ENCODE peak calls at places on chromosome 13, in six cellular contexts. One of them, this sample, is unnamed.

GRCh38 chr13:111919286-111919685 is 147.7 kb upstream of the SOX1 start:
- DNase-seq in heart right ventricle: no peak
- DNase-seq in dorsolateral prefrontal cortex: peak; percentile 17
- DNase-seq in Right ventricle myocardium inferior: no peak
- DNase-seq in CD8-positive, alpha-beta T cell: no peak
- DNase-seq in stimulated activated CD8-positive, alpha-beta memory T cell treated with anti-CD3 and anti-CD28 coated beads, Interleukin-4, amount 100 ng/mL, for 1 hour: no peak
- DNase-seq in this sample: no peak

GRCh38 chr13:53473397-53473796 is 444.8 kb downstream of the OLFM4 start:
- DNase-seq in stimulated activated CD8-positive, alpha-beta memory T cell treated with anti-CD3 and anti-CD28 coated beads, Interleukin-4, amount 100 ng/mL, for 1 hour: no peak
- DNase-seq in CD8-positive, alpha-beta T cell: no peak
- DNase-seq in heart right ventricle: no peak
- DNase-seq in Right ventricle myocardium inferior: no peak
- DNase-seq in dorsolateral prefrontal cortex: no peak
- DNase-seq in this sample: no peak

GRCh38 chr13:65600702-65601101 is 1629.4 kb downstream of the PCDH9 start:
- DNase-seq in heart right ventricle: no peak
- DNase-seq in stimulated activated CD8-positive, alpha-beta memory T cell treated with anti-CD3 and anti-CD28 coated beads, Interleukin-4, amount 100 ng/mL, for 1 hour: no peak
- DNase-seq in dorsolateral prefrontal cortex: no peak
- DNase-seq in Right ventricle myocardium inferior: no peak
- DNase-seq in CD8-positive, alpha-beta T cell: no peak
- DNase-seq in this sample: no peak

GRCh38 chr13:113915012-113915763 is 51.3 kb upstream of the GAS6 start:
- DNase-seq in stimulated activated CD8-positive, alpha-beta memory T cell treated with anti-CD3 and anti-CD28 coated beads, Interleukin-4, amount 100 ng/mL, for 1 hour: no peak
- DNase-seq in dorsolateral prefrontal cortex: no peak
- DNase-seq in CD8-positive, alpha-beta T cell: peak; percentile 21
- DNase-seq in Right ventricle myocardium inferior: peak; percentile 18
- DNase-seq in heart right ventricle: no peak
- DNase-seq in this sample: no peak

GRCh38 chr13:100525453-100526298 is 62.9 kb downstream of the GGACT start:
- DNase-seq in Right ventricle myocardium inferior: no peak
- DNase-seq in stimulated activated CD8-positive, alpha-beta memory T cell treated with anti-CD3 and anti-CD28 coated beads, Interleukin-4, amount 100 ng/mL, for 1 hour: no peak
- DNase-seq in heart right ventricle: no peak
- DNase-seq in dorsolateral prefrontal cortex: no peak
- DNase-seq in CD8-positive, alpha-beta T cell: peak; percentile 34
- DNase-seq in this sample: no peak

GRCh38 chr13:23570099-23570926 is at the start of gene TNFRSF19:
- DNase-seq in heart right ventricle: peak; percentile 76
- DNase-seq in Right ventricle myocardium inferior: no peak
- DNase-seq in stimulated activated CD8-positive, alpha-beta memory T cell treated with anti-CD3 and anti-CD28 coated beads, Interleukin-4, amount 100 ng/mL, for 1 hour: no peak
- DNase-seq in dorsolateral prefrontal cortex: no peak
- DNase-seq in CD8-positive, alpha-beta T cell: no peak
- DNase-seq in this sample: no peak

GRCh38 chr13:48818495-48818961 is 157.2 kb upstream of the FNDC3A start:
- DNase-seq in CD8-positive, alpha-beta T cell: no peak
- DNase-seq in stimulated activated CD8-positive, alpha-beta memory T cell treated with anti-CD3 and anti-CD28 coated beads, Interleukin-4, amount 100 ng/mL, for 1 hour: no peak
- DNase-seq in dorsolateral prefrontal cortex: no peak
- DNase-seq in heart right ventricle: no peak
- DNase-seq in Right ventricle myocardium inferior: no peak
- DNase-seq in this sample: no peak

GRCh38 chr13:23671367-23671766 is 101.2 kb downstream of the TNFRSF19 start:
- DNase-seq in CD8-positive, alpha-beta T cell: no peak
- DNase-seq in heart right ventricle: no peak
- DNase-seq in dorsolateral prefrontal cortex: no peak
- DNase-seq in stimulated activated CD8-positive, alpha-beta memory T cell treated with anti-CD3 and anti-CD28 coated beads, Interleukin-4, amount 100 ng/mL, for 1 hour: no peak
- DNase-seq in Right ventricle myocardium inferior: no peak
- DNase-seq in this sample: no peak

GRCh38 chr13:43072394-43072793 is 49.0 kb downstream of the DNAJC15 start:
- DNase-seq in dorsolateral prefrontal cortex: no peak
- DNase-seq in CD8-positive, alpha-beta T cell: no peak
- DNase-seq in heart right ventricle: no peak
- DNase-seq in Right ventricle myocardium inferior: peak; percentile 76
- DNase-seq in stimulated activated CD8-positive, alpha-beta memory T cell treated with anti-CD3 and anti-CD28 coated beads, Interleukin-4, amount 100 ng/mL, for 1 hour: no peak
- DNase-seq in this sample: no peak

GRCh38 chr13:34357435-34358232 is 539.7 kb downstream of the RFC3 start:
- DNase-seq in Right ventricle myocardium inferior: no peak
- DNase-seq in heart right ventricle: no peak
- DNase-seq in stimulated activated CD8-positive, alpha-beta memory T cell treated with anti-CD3 and anti-CD28 coated beads, Interleukin-4, amount 100 ng/mL, for 1 hour: no peak
- DNase-seq in CD8-positive, alpha-beta T cell: no peak
- DNase-seq in dorsolateral prefrontal cortex: no peak
- DNase-seq in this sample: no peak

GRCh38 chr13:65889368-65889767 is 1340.8 kb downstream of the PCDH9 start:
- DNase-seq in stimulated activated CD8-positive, alpha-beta memory T cell treated with anti-CD3 and anti-CD28 coated beads, Interleukin-4, amount 100 ng/mL, for 1 hour: no peak
- DNase-seq in heart right ventricle: no peak
- DNase-seq in CD8-positive, alpha-beta T cell: no peak
- DNase-seq in Right ventricle myocardium inferior: no peak
- DNase-seq in dorsolateral prefrontal cortex: no peak
- DNase-seq in this sample: no peak

GRCh38 chr13:112783946-112784500 is 94.2 kb downstream of the ATP11A start:
- DNase-seq in stimulated activated CD8-positive, alpha-beta memory T cell treated with anti-CD3 and anti-CD28 coated beads, Interleukin-4, amount 100 ng/mL, for 1 hour: no peak
- DNase-seq in Right ventricle myocardium inferior: no peak
- DNase-seq in CD8-positive, alpha-beta T cell: peak; percentile 23
- DNase-seq in heart right ventricle: no peak
- DNase-seq in dorsolateral prefrontal cortex: no peak
- DNase-seq in this sample: no peak

GRCh38 chr13:37109080-37109678 is 3.7 kb upstream of the CSNK1A1L start:
- DNase-seq in dorsolateral prefrontal cortex: no peak
- DNase-seq in stimulated activated CD8-positive, alpha-beta memory T cell treated with anti-CD3 and anti-CD28 coated beads, Interleukin-4, amount 100 ng/mL, for 1 hour: no peak
- DNase-seq in CD8-positive, alpha-beta T cell: no peak
- DNase-seq in Right ventricle myocardium inferior: no peak
- DNase-seq in heart right ventricle: peak; percentile 23
- DNase-seq in this sample: no peak

This sample was measured in activated T-cell treated with anti-CD3 and anti-CD28 coated beads for 48 hours.